ENCODE peak calls at places on chromosomes 4 and X, in ten cellular contexts. C is A172; F is NCI-H1092; G is stimulated activated CD8-positive, alpha-beta memory T cell treated with anti-CD3 and anti-CD28 coated beads, Interleukin-4, amount 100 ng/mL, for 4 hours; E is activated CD8-positive, alpha-beta memory T cell treated with anti-CD3 and anti-CD28 coated beads, Interleukin-2, amount 10 ng/mL, durations not matched to agents 7 days and 5 days; S is activated CD8-positive, alpha-beta T cell treated with anti-CD3 and anti-CD28 coated beads, Interleukin-2, amount 10 ng/mL, durations not matched to agents 7 days and 5 days; V is GM13976; T is hypothalamus; I is iris pigment epithelial cell; H is WTC11. L is an unnamed sample.
A peak's percentile ranks its signal among the peaks of the same experiment; 100 is the strongest.

GRCh38 chr4:175419120-175419774 is 392.8 kb downstream of the GPM6A start:
- DNase-seq in C (peak; percentile 84), F (no peak), G (no peak), E (no peak), S (no peak), V (no peak), T (no peak), I (peak; percentile 99), H (no peak), L (peak; percentile 97)

GRCh38 chr4:138222041-138222440 is 20.1 kb downstream of the SLC7A11 start:
- DNase-seq in C (peak; percentile 64), F (peak; percentile 17), G (no peak), E (no peak), S (no peak), V (no peak), T (no peak), I (peak; percentile 90), H (no peak), L (peak; percentile 83)

GRCh38 chrX:75547783-75548182 is 24.9 kb upstream of the ZDHHC15 start:
- DNase-seq in C (no peak), F (no peak), G (no peak), E (no peak), S (no peak), V (no peak), T (no peak), I (no peak), H (no peak), L (peak; percentile 48)

GRCh38 chr4:76896731-76897521 is 1.0 kb downstream of the SOWAHB start:
- DNase-seq in C (no peak), F (peak; percentile 56), G (no peak), E (no peak), S (peak; percentile 27), V (peak; percentile 58), T (no peak), I (no peak), H (peak; percentile 65), L (peak; percentile 52)

GRCh38 chr4:97081951-97082350 is 1061.3 kb downstream of the STPG2 start:
- DNase-seq in C (no peak), F (no peak), G (no peak), E (no peak), S (no peak), V (no peak), T (no peak), I (no peak), H (no peak), L (no peak)

GRCh38 chrX:42106556-42106955 is 183.2 kb upstream of the CASK start:
- DNase-seq in C (no peak), F (no peak), G (no peak), E (no peak), S (no peak), V (no peak), T (no peak), I (no peak), H (no peak), L (no peak)

GRCh38 chr4:180926277-180926676 is 1316.9 kb upstream of the TENM3 start:
- DNase-seq in C (no peak), F (no peak), G (no peak), E (no peak), S (no peak), V (no peak), T (no peak), I (no peak), H (no peak), L (peak; percentile 12)

GRCh38 chr4:113686950-113687718 is 74.4 kb downstream of the CAMK2D start:
- DNase-seq in C (peak; percentile 8), F (no peak), G (no peak), E (peak; percentile 48), S (peak; percentile 45), V (no peak), T (no peak), I (no peak), H (no peak), L (peak; percentile 40)

GRCh38 chr4:152696764-152697250 is 17.0 kb upstream of the TMEM154 start:
- DNase-seq in C (peak; percentile 87), F (no peak), G (no peak), E (peak; percentile 91), S (peak; percentile 62), V (peak; percentile 83), T (no peak), I (peak; percentile 84), H (no peak), L (peak; percentile 8)

GRCh38 chrX:54043696-54044125 is 562 bp downstream of the PHF8 start:
- DNase-seq in C (no peak), F (no peak), G (no peak), E (no peak), S (peak; percentile 35), V (peak; percentile 34), T (peak; percentile 2), I (peak; percentile 26), H (peak; percentile 54), L (peak; percentile 58)

GRCh38 chr4:10182446-10183424 is 66.1 kb upstream of the WDR1 start:
- DNase-seq in C (no peak), F (no peak), G (no peak), E (peak; percentile 75), S (peak; percentile 62), V (no peak), T (no peak), I (no peak), H (no peak), L (no peak)

GRCh38 chr4:169342906-169343560 is 72.3 kb upstream of the SH3RF1 start:
- DNase-seq in C (peak; percentile 57), F (no peak), G (no peak), E (no peak), S (no peak), V (no peak), T (no peak), I (peak; percentile 8), H (no peak), L (no peak)

GRCh38 chr4:124640037-124640730 is 72.3 kb downstream of the ANKRD50 start:
- DNase-seq in C (peak; percentile 86), F (no peak), G (no peak), E (no peak), S (no peak), V (no peak), T (no peak), I (peak; percentile 81), H (no peak), L (peak; percentile 44)

GRCh38 chr4:85780664-85781063 is 305.7 kb downstream of the ARHGAP24 start:
- DNase-seq in C (no peak), F (no peak), G (no peak), E (no peak), S (no peak), V (no peak), T (no peak), I (peak; percentile 66), H (no peak), L (peak; percentile 30)

GRCh38 chrX:118614150-118614549 is 113.3 kb upstream of the IL13RA1 start:
- DNase-seq in C (no peak), F (no peak), G (no peak), E (no peak), S (no peak), V (peak; percentile 14), T (no peak), I (no peak), H (no peak), L (no peak)

GRCh38 chr4:130233377-130234047 is 1137.6 kb downstream of the C4orf33 start:
- DNase-seq in C (peak; percentile 59), F (no peak), G (no peak), E (no peak), S (no peak), V (peak; percentile 3), T (no peak), I (no peak), H (no peak), L (peak; percentile 45)

GRCh38 chr4:85166318-85166717 is 199.8 kb upstream of the WDFY3 start:
- DNase-seq in C (no peak), F (no peak), G (no peak), E (no peak), S (no peak), V (no peak), T (no peak), I (no peak), H (no peak), L (no peak)

GRCh38 chr4:141215972-141216761 is 4.5 kb upstream of the ZNF330 start:
- DNase-seq in C (no peak), F (no peak), G (no peak), E (no peak), S (no peak), V (no peak), T (no peak), I (no peak), H (no peak), L (peak; percentile 4)

GRCh38 chr4:101501421-101501820 is 154.1 kb upstream of the PPP3CA start:
- DNase-seq in C (no peak), F (no peak), G (no peak), E (no peak), S (no peak), V (no peak), T (no peak), I (peak; percentile 17), H (no peak), L (peak; percentile 17)

GRCh38 chr4:38967260-38968095 is 64.7 kb downstream of the TMEM156 start:
- DNase-seq in C (peak; percentile 83), F (no peak), G (no peak), E (no peak), S (no peak), V (no peak), T (no peak), I (peak; percentile 98), H (no peak), L (peak; percentile 96)

GRCh38 chr4:126061655-126062054 is 746.9 kb downstream of the FAT4 start:
- DNase-seq in C (no peak), F (no peak), G (no peak), E (no peak), S (no peak), V (no peak), T (no peak), I (no peak), H (no peak), L (no peak)

GRCh38 chrX:110396777-110397176 is 38.1 kb downstream of the RTL9 start:
- DNase-seq in C (no peak), F (no peak), G (no peak), E (no peak), S (no peak), V (no peak), T (no peak), I (no peak), H (no peak), L (no peak)

GRCh38 chr4:160034501-160034900 is 931.6 kb downstream of the RAPGEF2 start:
- DNase-seq in C (no peak), F (no peak), G (no peak), E (no peak), S (no peak), V (no peak), T (no peak), I (no peak), H (no peak), L (no peak)

GRCh38 chr4:5870701-5871100 is 22.2 kb downstream of the CRMP1 start:
- DNase-seq in C (no peak), F (no peak), G (no peak), E (no peak), S (no peak), V (no peak), T (no peak), I (no peak), H (no peak), L (no peak)

GRCh38 chrX:73977542-73978169 is 326.3 kb upstream of the ZCCHC13 start:
- DNase-seq in C (no peak), F (no peak), G (no peak), E (no peak), S (no peak), V (peak; percentile 38), T (no peak), I (no peak), H (no peak), L (no peak)

GRCh38 chrX:101507986-101508385 is 22.7 kb downstream of the ARMCX4 start:
- DNase-seq in C (no peak), F (no peak), G (no peak), E (no peak), S (no peak), V (no peak), T (no peak), I (no peak), H (no peak), L (no peak)

GRCh38 chr4:186900980-186901379 is 177.3 kb upstream of the FAT1 start:
- DNase-seq in C (no peak), F (no peak), G (no peak), E (no peak), S (no peak), V (no peak), T (no peak), I (peak; percentile 26), H (no peak), L (no peak)

GRCh38 chr4:70958681-70959080 is 34.8 kb upstream of the DCK start:
- DNase-seq in C (no peak), F (no peak), G (no peak), E (no peak), S (no peak), V (no peak), T (no peak), I (peak; percentile 83), H (no peak), L (peak; percentile 68)